ENCODE peak calls at places on chromosomes 2 and 18, in eight cellular contexts. J is ovary; L is heart right ventricle; Z is activated gamma-delta T cell treated with Interleukin-2 at 50 U/mL for 16 hours; P is NCI-H1092 treated with DMSO at 0.1 percent for 48 hours; M is MCF 10A; O is fibroblast of the conjunctiva; Y is stimulated activated CD4-positive, alpha-beta T cell treated with anti-CD3 and anti-CD28 coated beads, Interleukin-4, amount 100 ng/mL, for 4 hours. D is an unnamed sample.
A peak's percentile ranks its signal among the peaks of the same experiment; 100 is the strongest.

GRCh38 chr2:236940497-236940896 is 145.2 kb upstream of the COPS8 start:
- DNase-seq in O (no peak), Y (no peak), P (no peak), L (no peak), J (no peak), M (no peak), Z (no peak), D (no peak)

GRCh38 chr18:5518899-5519371 is 24.9 kb downstream of the EPB41L3 start:
- DNase-seq in L (no peak), M (peak; percentile 39), P (no peak), O (peak; percentile 44), Z (no peak), J (no peak), Y (no peak), D (no peak)

GRCh38 chr2:183093857-183094657 is 15.5 kb downstream of the DUSP19 start:
- DNase-seq in Y (no peak), J (no peak), Z (no peak), O (peak; percentile 24), L (no peak), M (peak; percentile 47), P (no peak), D (peak; percentile 9)

GRCh38 chr2:158189526-158189925 is 87.8 kb downstream of the UPP2 start:
- DNase-seq in Z (no peak), Y (no peak), P (no peak), L (no peak), O (no peak), M (no peak), J (no peak), D (no peak)

GRCh38 chr2:159658887-159659437 is 42.6 kb upstream of the BAZ2B start:
- DNase-seq in J (peak; percentile 44), Y (no peak), P (no peak), Z (no peak), O (peak; percentile 27), L (no peak), M (peak; percentile 62), D (no peak)

GRCh38 chr2:25251032-25251460 is 82.7 kb upstream of the POMC start:
- DNase-seq in L (no peak), O (no peak), Z (no peak), P (peak; percentile 11), M (no peak), J (no peak), Y (no peak), D (no peak)

GRCh38 chr2:137507237-137507636 is 457.0 kb upstream of the HNMT start:
- DNase-seq in L (no peak), Y (no peak), Z (no peak), M (no peak), O (no peak), J (no peak), P (no peak), D (no peak)

GRCh38 chr2:85246348-85246747 is 81.4 kb downstream of the TGOLN2 start:
- DNase-seq in O (no peak), Z (no peak), L (no peak), Y (peak; percentile 5), M (no peak), J (no peak), P (no peak), D (no peak)

GRCh38 chr18:7904529-7904928 is 337.4 kb downstream of the PTPRM start:
- DNase-seq in J (no peak), Z (no peak), L (no peak), P (no peak), O (peak; percentile 14), Y (no peak), M (peak; percentile 64), D (peak; percentile 61)

GRCh38 chr2:74110537-74110936 is 37.2 kb downstream of the BOLA3 start:
- DNase-seq in Y (no peak), P (no peak), Z (no peak), O (no peak), J (no peak), M (no peak), L (no peak), D (no peak)

GRCh38 chr2:15927546-15928218 is 12.7 kb upstream of the MYCN start:
- DNase-seq in L (no peak), J (no peak), P (no peak), Z (no peak), Y (no peak), O (no peak), M (no peak), D (no peak)

GRCh38 chr18:33820517-33821368 is 242.7 kb downstream of the ASXL3 start:
- DNase-seq in Y (no peak), L (no peak), J (no peak), O (no peak), Z (no peak), M (no peak), P (no peak), D (no peak)

GRCh38 chr2:210954508-210954907 is 398.1 kb downstream of the CPS1 start:
- DNase-seq in Y (no peak), O (no peak), P (no peak), M (no peak), Z (no peak), J (no peak), L (no peak), D (no peak)

GRCh38 chr2:189285962-189286648 is 106.5 kb upstream of the COL5A2 start:
- DNase-seq in M (peak; percentile 76), O (peak; percentile 91), L (no peak), P (peak; percentile 53), Y (no peak), Z (no peak), J (no peak), D (peak; percentile 89)

GRCh38 chr18:11310476-11311086 is 161.2 kb upstream of the PIEZO2 start:
- DNase-seq in Z (no peak), Y (no peak), J (no peak), L (peak; percentile 31), M (peak; percentile 59), O (peak; percentile 29), P (no peak), D (no peak)

GRCh38 chr2:173979721-173980351 is 14.7 kb upstream of the SP3 start:
- DNase-seq in M (no peak), Z (no peak), J (no peak), O (no peak), P (no peak), Y (no peak), L (no peak), D (no peak)

GRCh38 chr2:235144291-235144690 is 192.5 kb downstream of the SH3BP4 start:
- DNase-seq in M (no peak), Z (no peak), Y (no peak), P (no peak), J (no peak), L (no peak), O (no peak), D (no peak)

GRCh38 chr2:151344906-151345305 is 12.5 kb upstream of the TNFAIP6 start:
- DNase-seq in M (no peak), Y (no peak), Z (no peak), L (no peak), J (no peak), O (no peak), P (no peak), D (no peak)

GRCh38 chr2:190359896-190360376 is 16.5 kb downstream of the INPP1 start:
- DNase-seq in M (no peak), Y (peak; percentile 44), P (peak; percentile 77), L (peak; percentile 46), Z (peak; percentile 25), J (peak; percentile 59), O (peak; percentile 60), D (no peak)

GRCh38 chr2:218016810-218017209 is 14.0 kb upstream of the TNS1 start:
- DNase-seq in P (no peak), O (no peak), J (no peak), L (no peak), M (no peak), Z (no peak), Y (no peak), D (no peak)

D was measured in BJ.